ENCODE peak calls at places on chromosomes 13 and 19, in nine cellular contexts. P is activated CD4-positive, alpha-beta T cell treated with anti-CD3 and anti-CD28 coated beads, Interleukin-2, amount 50 U/mL, for 48 hours; I is CD4-positive, alpha-beta memory T cell; G is neuronal stem cell; L is stimulated activated CD8-positive, alpha-beta memory T cell treated with anti-CD3 and anti-CD28 coated beads, Interleukin-15, amount 100 ng/mL, for 4 hours; Y is astrocyte of the hippocampus; F is progenitor cell of endocrine pancreas; U is hippocampal formation; K is NB4. S is an unnamed sample.

GRCh38 chr13:97856001-97856675 is 97.3 kb upstream of the IPO5 start:
- DNase-seq in P (no peak), I (no peak), G (peak), L (no peak), Y (no peak), F (no peak), U (no peak), K (no peak), S (peak)

GRCh38 chr13:24626449-24626848 is 53.8 kb upstream of the ATP12A start:
- DNase-seq in P (no peak), I (peak), G (no peak), L (no peak), Y (no peak), F (no peak), U (no peak), K (no peak), S (no peak)

GRCh38 chr13:60758637-60759036 is 361.6 kb downstream of the TDRD3 start:
- DNase-seq in P (no peak), I (no peak), G (no peak), L (no peak), Y (no peak), F (no peak), U (no peak), K (no peak), S (no peak)

GRCh38 chr13:98890920-98891319 is 86.9 kb downstream of the DOCK9 start:
- DNase-seq in P (no peak), I (no peak), G (no peak), L (no peak), Y (no peak), F (no peak), U (no peak), K (no peak), S (no peak)

GRCh38 chr13:24133396-24133795 is 27.1 kb upstream of the SPATA13 start:
- DNase-seq in P (no peak), I (no peak), G (no peak), L (no peak), Y (no peak), F (no peak), U (no peak), K (no peak), S (no peak)

GRCh38 chr19:13013649-13014048 is 18.4 kb downstream of the NFIX start:
- DNase-seq in P (no peak), I (no peak), G (no peak), L (no peak), Y (peak), F (no peak), U (no peak), K (peak), S (no peak)

GRCh38 chr13:108220042-108220441 is 1.9 kb downstream of the ABHD13 start:
- DNase-seq in P (no peak), I (no peak), G (no peak), L (no peak), Y (no peak), F (no peak), U (no peak), K (peak), S (no peak)

GRCh38 chr19:46992699-46993535 is 26.7 kb upstream of the NPAS1 start:
- DNase-seq in P (no peak), I (no peak), G (no peak), L (no peak), Y (no peak), F (no peak), U (no peak), K (no peak), S (no peak)

GRCh38 chr19:30909216-30909615 is 440.0 kb downstream of the TSHZ3 start:
- DNase-seq in P (no peak), I (no peak), G (no peak), L (no peak), Y (no peak), F (no peak), U (no peak), K (no peak), S (no peak)

GRCh38 chr13:91986771-91987515 is 588.5 kb downstream of the GPC5 start:
- DNase-seq in P (no peak), I (no peak), G (no peak), L (no peak), Y (peak), F (no peak), U (no peak), K (no peak), S (no peak)

GRCh38 chr13:111323549-111323948 is 3.1 kb downstream of the TEX29 start:
- DNase-seq in P (no peak), I (no peak), G (no peak), L (no peak), Y (no peak), F (no peak), U (no peak), K (no peak), S (no peak)

GRCh38 chr19:9494096-9494495 is 4.3 kb downstream of the ZNF560 start:
- DNase-seq in P (no peak), I (no peak), G (no peak), L (no peak), Y (no peak), F (no peak), U (no peak), K (no peak), S (no peak)

GRCh38 chr13:51221674-51222509 is at the start of gene FAM124A:
- DNase-seq in P (peak), I (peak), G (peak), L (no peak), Y (peak), F (peak), U (no peak), K (peak), S (peak)

GRCh38 chr19:47670736-47671135 is 42.5 kb upstream of the EHD2 start:
- DNase-seq in P (no peak), I (no peak), G (no peak), L (no peak), Y (no peak), F (no peak), U (no peak), K (no peak), S (no peak)

GRCh38 chr19:31304877-31305312 is 44.3 kb downstream of the TSHZ3 start:
- DNase-seq in P (no peak), I (no peak), G (no peak), L (no peak), Y (no peak), F (no peak), U (no peak), K (peak), S (peak)

GRCh38 chr13:80084086-80084676 is 256.7 kb downstream of the SPRY2 start:
- DNase-seq in P (no peak), I (no peak), G (no peak), L (no peak), Y (peak), F (no peak), U (peak), K (no peak), S (peak)

GRCh38 chr13:98771838-98772611 is 19.6 kb upstream of the SLC15A1 start:
- DNase-seq in P (no peak), I (no peak), G (no peak), L (no peak), Y (no peak), F (no peak), U (no peak), K (no peak), S (no peak)

GRCh38 chr19:17325881-17326594 is 8.6 kb downstream of the ANO8 start:
- DNase-seq in P (no peak), I (no peak), G (no peak), L (no peak), Y (peak), F (no peak), U (peak), K (no peak), S (no peak)